ENCODE peak calls at places on chromosomes 11 and 22, in ten cellular contexts. E is PC-3, X is HCT116, D is HepG2, Q is neural progenitor cell, A is mesenchymal stem cell, Z is neuronal stem cell, U is IMR-90, V is colonic mucosa, F is fibroblast of lung. J is an unnamed sample. For H3K4me1, the result is how much of the 10 kb centered on the place peaks cover.

GRCh38 chr22:39959640-39960447 is at the start of gene TMA7B:
- DNase-seq in D (no peak), Z (no peak), F (peak), V (no peak), A (peak), U (peak), E (peak), Q (peak), X (no peak), J (no peak)

GRCh38 chr11:96246718-96247540 is 96.1 kb downstream of the MAML2 start:
- DNase-seq in A (peak), F (peak), Z (no peak), E (peak), X (peak), U (peak), Q (no peak), D (peak), V (no peak), J (no peak)

GRCh38 chr22:44129614-44129976 is 51.1 kb upstream of the PARVG start:
- DNase-seq in V (no peak), E (no peak), Q (no peak), D (no peak), A (peak), F (peak), X (no peak), Z (no peak), U (peak), J (no peak)

GRCh38 chr11:30487200-30487898 is 98.8 kb downstream of the MPPED2 start:
- DNase-seq in F (peak), U (peak), Q (no peak), D (no peak), E (no peak), X (no peak), Z (no peak), A (peak), V (no peak), J (no peak)

GRCh38 chr11:86118201-86118600 is 49.3 kb upstream of the PICALM start:
- DNase-seq in Q (no peak), U (no peak), Z (no peak), F (no peak), A (no peak), D (no peak), X (no peak), V (no peak), E (no peak), J (no peak)

GRCh38 chr11:12845739-12846358 is 163.3 kb upstream of the RASSF10 start:
- DNase-seq in X (no peak), Q (peak), F (peak), Z (no peak), D (peak), U (peak), A (peak), E (peak), V (peak), J (no peak)

GRCh38 chr11:119222308-119222707 is 16.2 kb downstream of the CBL start:
- DNase-seq in V (no peak), X (no peak), F (peak), Q (no peak), E (peak), A (peak), U (peak), Z (no peak), D (no peak), J (no peak)

GRCh38 chr11:57983211-57983610 is 40.5 kb upstream of the OR9Q1 start:
- DNase-seq in Z (no peak), D (no peak), E (no peak), U (no peak), X (no peak), Q (no peak), F (no peak), V (no peak), A (no peak), J (no peak)

GRCh38 chr11:105897161-105897560 is 124.9 kb downstream of the MSANTD4 start:
- DNase-seq in D (no peak), E (no peak), Q (no peak), U (no peak), Z (no peak), X (no peak), F (no peak), A (no peak), V (no peak), J (no peak)

GRCh38 chr11:23181022-23181807 is 320.9 kb upstream of the CCDC179 start:
- DNase-seq in F (no peak), Z (no peak), E (no peak), A (no peak), Q (no peak), V (no peak), X (no peak), U (no peak), D (no peak), J (no peak)

GRCh38 chr22:36506637-36507517 is at the start of gene FOXRED2:
- DNase-seq in X (no peak), Z (peak), Q (peak), F (peak), E (peak), U (peak), V (peak), D (peak), A (peak), J (peak)

GRCh38 chr11:65856689-65857499 is 1.1 kb downstream of the CFL1 start:
- DNase-seq in Z (peak), F (peak), Q (peak), A (peak), V (peak), X (no peak), E (peak), U (peak), D (peak), J (peak)

GRCh38 chr11:101323997-101324396 is 194.4 kb upstream of the PGR start:
- DNase-seq in E (no peak), Q (peak), F (no peak), U (no peak), V (no peak), D (no peak), Z (peak), A (no peak), X (no peak), J (no peak)

GRCh38 chr22:17779286-17780115 is 5.2 kb upstream of the BID start:
- DNase-seq in V (no peak), F (no peak), E (no peak), Z (no peak), X (no peak), U (no peak), Q (no peak), D (no peak), A (no peak), J (peak)

GRCh38 chr22:17781319-17782031 is 7.2 kb upstream of the BID start:
- DNase-seq in D (peak), V (no peak), F (peak), U (peak), Q (no peak), A (peak), Z (no peak), X (no peak), E (peak), J (peak)

GRCh38 chr22:17780116-17780740 is 6.0 kb upstream of the BID start:
- DNase-seq in Z (no peak), Q (no peak), F (no peak), U (no peak), X (no peak), V (no peak), D (no peak), A (no peak), E (no peak), J (peak)

GRCh38 chr22:17782158-17782557 is 7.9 kb upstream of the BID start:
- DNase-seq in V (no peak), Z (no peak), A (no peak), Q (no peak), D (no peak), F (no peak), E (no peak), X (no peak), U (no peak), J (no peak)

DNA sequence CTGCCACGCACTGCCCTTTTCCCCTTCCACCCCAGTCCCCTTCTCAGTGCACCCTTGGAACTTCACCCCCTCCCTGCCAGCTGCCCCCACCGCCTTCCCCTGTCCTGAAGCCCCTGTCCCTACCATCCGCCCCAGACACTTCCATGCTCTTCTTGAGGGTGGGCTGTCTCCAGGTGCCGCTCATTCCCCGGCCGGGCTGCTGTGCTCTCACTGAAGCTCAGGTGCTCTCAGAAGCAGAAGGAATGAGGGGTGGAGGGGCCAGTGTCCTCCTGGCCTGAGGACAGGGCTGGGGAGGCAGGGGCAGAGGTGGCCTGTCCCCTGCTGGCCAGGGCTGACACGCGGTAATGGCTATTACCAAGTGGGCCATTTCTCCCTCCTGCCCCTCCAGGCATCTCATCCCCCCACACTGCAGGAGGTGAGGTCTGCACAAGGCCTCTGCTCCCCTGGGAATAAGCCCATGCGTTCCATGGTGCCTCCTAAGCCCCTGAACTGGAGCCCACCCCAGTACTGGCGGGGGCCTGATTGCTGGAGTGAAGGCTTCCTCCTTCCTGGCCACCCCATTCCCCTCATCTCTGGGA is 6.6 kb upstream of the BID start:
- DNase-seq in X (no peak), V (no peak), E (no peak), Q (no peak), D (no peak), U (no peak), F (no peak), Z (no peak), A (no peak), J (peak)
- H3K4me1 ChIP-seq in X (under half), V (under half), E (under half), Q (under half), D (half or more), U (under half), F (under half), Z (under half), A (under half), J (under half)

GRCh38 chr11:115191761-115192160 is 312.5 kb downstream of the CADM1 start:
- DNase-seq in Q (no peak), Z (no peak), X (no peak), V (no peak), A (no peak), D (peak), E (no peak), F (peak), U (peak), J (no peak)

GRCh38 chr11:115197031-115197430 is 307.2 kb downstream of the CADM1 start:
- DNase-seq in F (no peak), E (no peak), Q (no peak), D (no peak), V (no peak), A (no peak), U (no peak), X (no peak), Z (no peak), J (no peak)

GRCh38 chr11:115197433-115197832 is 306.8 kb downstream of the CADM1 start:
- DNase-seq in D (no peak), U (peak), A (no peak), Z (no peak), F (no peak), Q (no peak), V (no peak), E (no peak), X (no peak), J (no peak)

GRCh38 chr11:115193931-115194797 is 310.1 kb downstream of the CADM1 start:
- DNase-seq in V (no peak), X (no peak), A (peak), Z (no peak), Q (no peak), U (no peak), F (no peak), E (no peak), D (peak), J (no peak)

GRCh38 chr11:115194798-115195101 is 309.5 kb downstream of the CADM1 start:
- DNase-seq in V (no peak), F (peak), X (no peak), Q (no peak), D (no peak), A (no peak), Z (no peak), U (peak), E (no peak), J (no peak)
- H3K9ac ChIP-seq in V (no peak), F (no peak), X (no peak), Q (no peak), D (no peak), A (no peak), Z (no peak), U (no peak), E (no peak), J (no peak)

DNA sequence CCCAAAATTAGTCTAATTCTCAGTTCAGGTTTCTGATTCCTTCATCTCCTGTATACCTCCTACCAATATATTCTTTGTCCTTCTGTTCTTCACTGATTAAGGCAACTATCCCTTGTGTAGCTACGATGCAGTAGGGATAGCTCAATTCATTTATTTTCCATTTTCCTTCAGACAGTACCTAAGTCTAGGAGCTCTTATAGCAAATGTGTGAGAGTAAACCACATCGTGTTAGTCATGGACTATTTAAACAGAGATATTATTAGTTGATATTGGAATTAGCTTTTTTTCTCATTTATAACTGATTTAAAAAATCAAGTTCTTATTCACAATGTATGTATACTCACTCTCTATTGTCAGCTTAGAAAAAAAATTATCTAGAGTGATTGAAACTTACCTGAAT is 900.0 kb downstream of the JRKL start:
- DNase-seq in D (no peak), F (no peak), Q (no peak), A (no peak), E (no peak), V (no peak), X (no peak), Z (no peak), U (no peak), J (no peak)
- H3K4me1 ChIP-seq in D (under half), F (under half), Q (under half), A (under half), E (under half), V (under half), X (under half), Z (under half), U (under half), J (under half)

DNA sequence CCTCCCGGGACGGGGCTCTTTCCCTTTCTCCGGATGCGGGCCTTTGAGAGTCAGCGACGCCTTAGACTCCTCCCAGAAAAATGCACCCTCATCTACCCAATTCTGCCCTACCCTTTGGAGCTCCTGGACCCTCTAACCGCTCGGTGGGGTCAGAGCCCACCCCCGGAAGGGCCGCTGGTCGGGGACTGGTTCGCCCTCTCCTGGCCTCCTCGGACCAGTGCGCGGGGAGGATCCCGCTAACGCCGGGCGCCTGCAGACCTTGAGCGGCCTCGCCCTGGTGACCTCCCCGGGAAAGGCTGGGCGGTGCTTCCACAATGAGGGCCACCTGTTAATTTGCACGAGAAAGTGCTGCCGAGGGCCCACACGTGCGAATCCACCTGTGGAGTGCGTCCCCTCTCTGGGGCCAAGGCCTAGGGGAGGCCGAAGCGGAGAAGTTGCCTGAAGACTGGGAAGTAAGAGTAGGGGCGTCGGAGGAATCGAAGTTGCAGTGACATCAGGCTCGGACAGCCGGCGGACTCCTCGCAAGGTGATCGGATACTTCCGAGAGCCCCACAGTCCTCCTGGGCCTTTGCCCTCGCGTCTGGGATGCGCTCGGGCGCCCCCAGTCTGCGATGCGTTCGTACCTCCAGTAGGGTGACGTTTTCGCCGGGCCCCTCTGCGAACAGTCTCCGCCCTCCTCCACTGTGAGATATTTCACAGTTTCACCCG is 61.5 kb downstream of the ENDOD1 start:
- DNase-seq in F (peak), V (peak), E (peak), Z (peak), X (peak), U (peak), A (peak), Q (peak), D (peak), J (peak)
- H3K9ac ChIP-seq in F (no peak), V (peak), E (peak), Z (peak), X (peak), U (peak), A (peak), Q (no peak), D (no peak), J (peak)

J was measured in kidney.